ENCODE peak calls at places on chromosomes 7 and 10, in five cellular contexts. L is type B pancreatic cell; D is stimulated activated CD4-positive, alpha-beta T cell treated with anti-CD3 and anti-CD28 coated beads, Interleukin-15, amount 100 ng/mL, for 48 hours; S is adrenal gland; H is mucosa of descending colon. T is an unnamed sample.

GRCh38 chr7:46478046-46478445 is 557.0 kb upstream of the IGFBP3 start:
- DNase-seq in D (no peak), S (no peak), H (no peak), L (no peak), T (no peak)

GRCh38 chr7:116434820-116435341 is 64.7 kb upstream of the CAV2 start:
- DNase-seq in H (no peak), L (no peak), D (no peak), S (no peak), T (no peak)

GRCh38 chr7:15478401-15478800 is 83.4 kb downstream of the AGMO start:
- DNase-seq in S (no peak), H (no peak), D (no peak), L (no peak), T (no peak)

GRCh38 chr10:62036186-62037081 is 134.9 kb downstream of the ARID5B start:
- DNase-seq in S (no peak), D (no peak), L (no peak), H (no peak), T (no peak)

GRCh38 chr10:72291019-72291532 is 17.4 kb downstream of the DDIT4 start:
- DNase-seq in S (no peak), L (no peak), D (no peak), H (no peak), T (no peak)

GRCh38 chr7:45033931-45034290 is 33.9 kb downstream of the CCM2 start:
- DNase-seq in S (peak; percentile 73), L (no peak), H (no peak), D (no peak), T (no peak)

GRCh38 chr10:33706191-33706590 is 371.7 kb upstream of the NRP1 start:
- DNase-seq in H (no peak), D (no peak), L (no peak), S (no peak), T (no peak)

GRCh38 chr7:27110163-27110976 is 7.9 kb upstream of the HOXA2 start:
- DNase-seq in L (peak; percentile 95), S (no peak), H (peak; percentile 82), D (no peak), T (peak; percentile 76)

GRCh38 chr10:114458955-114459354 is 54.7 kb upstream of the AFAP1L2 start:
- DNase-seq in H (peak; percentile 60), L (no peak), D (peak; percentile 4), S (peak; percentile 40), T (peak; percentile 34)

GRCh38 chr10:27383595-27384542 is 120.2 kb upstream of the RAB18 start:
- DNase-seq in D (no peak), H (no peak), S (no peak), L (no peak), T (no peak)

GRCh38 chr7:151711906-151712771 is 164.8 kb downstream of the PRKAG2 start:
- DNase-seq in H (peak; percentile 49), S (no peak), D (no peak), L (no peak), T (no peak)

GRCh38 chr10:103545771-103546281 is 52.3 kb downstream of the NEURL1 start:
- DNase-seq in S (no peak), H (peak; percentile 71), L (no peak), D (no peak), T (no peak)

GRCh38 chr10:31262672-31263071 is 56.3 kb upstream of the ZEB1 start:
- DNase-seq in H (no peak), S (peak; percentile 54), L (no peak), D (no peak), T (no peak)

GRCh38 chr7:17298840-17299476 is 506 bp downstream of the AHR start:
- DNase-seq in D (peak; percentile 42), H (peak; percentile 82), L (peak; percentile 71), S (peak; percentile 56), T (peak; percentile 75)

GRCh38 chr10:36248314-36248981 is 606.4 kb upstream of the FZD8 start:
- DNase-seq in L (no peak), D (no peak), S (no peak), H (no peak), T (no peak)

T was measured in left colon.